ENCODE peak calls at places on chromosome 9, in eight cellular contexts. One of them, this sample, is unnamed.
A peak's percentile ranks its signal among the peaks of the same experiment; 100 is the strongest.

GRCh38 chr9:93398471-93398870 is 53.0 kb upstream of the FAM120A start:
- DNase-seq in CD8-positive, alpha-beta T cell: no peak
- DNase-seq in heart right ventricle: no peak
- DNase-seq in RWPE1: no peak
- DNase-seq in CD8-positive, alpha-beta memory T cell: no peak
- DNase-seq in aorta: no peak
- DNase-seq in neural progenitor cell: no peak
- DNase-seq in A549: no peak
- DNase-seq in this sample: no peak

GRCh38 chr9:124258765-124259272 is 1.1 kb downstream of the NEK6 start:
- DNase-seq in CD8-positive, alpha-beta T cell: no peak
- DNase-seq in A549: no peak
- DNase-seq in aorta: no peak
- DNase-seq in neural progenitor cell: peak; percentile 61
- DNase-seq in heart right ventricle: no peak
- DNase-seq in RWPE1: no peak
- DNase-seq in CD8-positive, alpha-beta memory T cell: no peak
- DNase-seq in this sample: no peak

GRCh38 chr9:10651012-10651411 is 38.2 kb upstream of the PTPRD start:
- DNase-seq in CD8-positive, alpha-beta memory T cell: no peak
- DNase-seq in RWPE1: no peak
- DNase-seq in neural progenitor cell: no peak
- DNase-seq in A549: no peak
- DNase-seq in aorta: no peak
- DNase-seq in CD8-positive, alpha-beta T cell: no peak
- DNase-seq in heart right ventricle: no peak
- DNase-seq in this sample: no peak

GRCh38 chr9:115883467-115884329 is 269.9 kb upstream of the PAPPA start:
- DNase-seq in RWPE1: peak; percentile 85
- DNase-seq in CD8-positive, alpha-beta memory T cell: no peak
- DNase-seq in aorta: no peak
- DNase-seq in CD8-positive, alpha-beta T cell: no peak
- DNase-seq in heart right ventricle: peak; percentile 13
- DNase-seq in A549: peak; percentile 60
- DNase-seq in neural progenitor cell: peak; percentile 59
- DNase-seq in this sample: no peak

GRCh38 chr9:69253057-69253456 is 72.0 kb upstream of the ENTREP1 start:
- DNase-seq in CD8-positive, alpha-beta T cell: no peak
- DNase-seq in A549: no peak
- DNase-seq in neural progenitor cell: no peak
- DNase-seq in aorta: no peak
- DNase-seq in RWPE1: peak; percentile 81
- DNase-seq in CD8-positive, alpha-beta memory T cell: no peak
- DNase-seq in heart right ventricle: no peak
- DNase-seq in this sample: no peak

GRCh38 chr9:131714161-131714646 is 25.7 kb downstream of the RAPGEF1 start:
- DNase-seq in A549: no peak
- DNase-seq in RWPE1: peak; percentile 98
- DNase-seq in aorta: peak; percentile 90
- DNase-seq in CD8-positive, alpha-beta memory T cell: no peak
- DNase-seq in neural progenitor cell: no peak
- DNase-seq in CD8-positive, alpha-beta T cell: no peak
- DNase-seq in heart right ventricle: peak; percentile 79
- DNase-seq in this sample: peak; percentile 50

GRCh38 chr9:95107976-95108375 is 209.5 kb downstream of the FANCC start:
- DNase-seq in A549: no peak
- DNase-seq in CD8-positive, alpha-beta memory T cell: no peak
- DNase-seq in heart right ventricle: no peak
- DNase-seq in CD8-positive, alpha-beta T cell: no peak
- DNase-seq in aorta: no peak
- DNase-seq in neural progenitor cell: no peak
- DNase-seq in RWPE1: no peak
- DNase-seq in this sample: no peak

GRCh38 chr9:73805853-73806458 is 654.3 kb downstream of the ANXA1 start:
- DNase-seq in neural progenitor cell: no peak
- DNase-seq in aorta: no peak
- DNase-seq in A549: no peak
- DNase-seq in CD8-positive, alpha-beta memory T cell: no peak
- DNase-seq in heart right ventricle: no peak
- DNase-seq in CD8-positive, alpha-beta T cell: no peak
- DNase-seq in RWPE1: no peak
- DNase-seq in this sample: no peak

GRCh38 chr9:696332-697090 is 145.0 kb upstream of the DMRT1 start:
- DNase-seq in neural progenitor cell: no peak
- DNase-seq in heart right ventricle: peak; percentile 47
- DNase-seq in CD8-positive, alpha-beta memory T cell: no peak
- DNase-seq in RWPE1: peak; percentile 31
- DNase-seq in CD8-positive, alpha-beta T cell: no peak
- DNase-seq in aorta: peak; percentile 64
- DNase-seq in A549: peak; percentile 33
- DNase-seq in this sample: no peak

GRCh38 chr9:101029300-101030021 is 934 bp downstream of the PLPPR1 start:
- DNase-seq in CD8-positive, alpha-beta T cell: no peak
- DNase-seq in CD8-positive, alpha-beta memory T cell: no peak
- DNase-seq in aorta: no peak
- DNase-seq in A549: no peak
- DNase-seq in RWPE1: no peak
- DNase-seq in heart right ventricle: no peak
- DNase-seq in neural progenitor cell: peak; percentile 53
- DNase-seq in this sample: no peak

GRCh38 chr9:35616681-35617459 is 1.3 kb downstream of the CD72 start:
- DNase-seq in CD8-positive, alpha-beta memory T cell: peak; percentile 68
- DNase-seq in heart right ventricle: peak; percentile 77
- DNase-seq in A549: no peak
- DNase-seq in aorta: peak; percentile 90
- DNase-seq in CD8-positive, alpha-beta T cell: peak; percentile 22
- DNase-seq in RWPE1: peak; percentile 46
- DNase-seq in neural progenitor cell: peak; percentile 51
- DNase-seq in this sample: peak; percentile 61

GRCh38 chr9:28926311-28926710 is 1353.0 kb upstream of the C9orf72 start:
- DNase-seq in CD8-positive, alpha-beta T cell: no peak
- DNase-seq in CD8-positive, alpha-beta memory T cell: no peak
- DNase-seq in A549: no peak
- DNase-seq in neural progenitor cell: no peak
- DNase-seq in heart right ventricle: no peak
- DNase-seq in aorta: no peak
- DNase-seq in RWPE1: no peak
- DNase-seq in this sample: no peak

GRCh38 chr9:111356567-111357244 is 26.7 kb upstream of the OR2K2 start:
- DNase-seq in aorta: no peak
- DNase-seq in RWPE1: peak; percentile 95
- DNase-seq in CD8-positive, alpha-beta memory T cell: no peak
- DNase-seq in A549: peak; percentile 79
- DNase-seq in heart right ventricle: no peak
- DNase-seq in CD8-positive, alpha-beta T cell: no peak
- DNase-seq in neural progenitor cell: peak; percentile 14
- DNase-seq in this sample: no peak

GRCh38 chr9:129185991-129186390 is 7.9 kb upstream of the IER5L start:
- DNase-seq in A549: no peak
- DNase-seq in heart right ventricle: no peak
- DNase-seq in CD8-positive, alpha-beta memory T cell: no peak
- DNase-seq in neural progenitor cell: no peak
- DNase-seq in RWPE1: no peak
- DNase-seq in aorta: no peak
- DNase-seq in CD8-positive, alpha-beta T cell: no peak
- DNase-seq in this sample: no peak

GRCh38 chr9:105194234-105194633 is 50.2 kb upstream of the SLC44A1 start:
- DNase-seq in CD8-positive, alpha-beta T cell: no peak
- DNase-seq in aorta: no peak
- DNase-seq in RWPE1: no peak
- DNase-seq in A549: no peak
- DNase-seq in heart right ventricle: no peak
- DNase-seq in neural progenitor cell: no peak
- DNase-seq in CD8-positive, alpha-beta memory T cell: no peak
- DNase-seq in this sample: no peak

GRCh38 chr9:126612813-126613641 is 701 bp upstream of the LMX1B start:
- DNase-seq in A549: no peak
- DNase-seq in CD8-positive, alpha-beta T cell: no peak
- DNase-seq in RWPE1: no peak
- DNase-seq in heart right ventricle: no peak
- DNase-seq in neural progenitor cell: peak; percentile 72
- DNase-seq in CD8-positive, alpha-beta memory T cell: no peak
- DNase-seq in aorta: no peak
- DNase-seq in this sample: no peak

GRCh38 chr9:37121881-37122280 is 1.5 kb downstream of the ZCCHC7 start:
- DNase-seq in CD8-positive, alpha-beta memory T cell: no peak
- DNase-seq in aorta: no peak
- DNase-seq in neural progenitor cell: no peak
- DNase-seq in CD8-positive, alpha-beta T cell: no peak
- DNase-seq in heart right ventricle: no peak
- DNase-seq in A549: no peak
- DNase-seq in RWPE1: no peak
- DNase-seq in this sample: no peak

GRCh38 chr9:98539954-98540353 is 168.8 kb downstream of the GABBR2 start:
- DNase-seq in RWPE1: no peak
- DNase-seq in heart right ventricle: no peak
- DNase-seq in neural progenitor cell: no peak
- DNase-seq in aorta: no peak
- DNase-seq in CD8-positive, alpha-beta memory T cell: no peak
- DNase-seq in CD8-positive, alpha-beta T cell: no peak
- DNase-seq in A549: no peak
- DNase-seq in this sample: no peak

GRCh38 chr9:137610944-137611343 is 5.5 kb downstream of the ARRDC1 start:
- DNase-seq in CD8-positive, alpha-beta T cell: no peak
- DNase-seq in RWPE1: peak; percentile 35
- DNase-seq in aorta: no peak
- DNase-seq in CD8-positive, alpha-beta memory T cell: no peak
- DNase-seq in neural progenitor cell: no peak
- DNase-seq in heart right ventricle: no peak
- DNase-seq in A549: no peak
- DNase-seq in this sample: peak; percentile 42

GRCh38 chr9:14616188-14616982 is 76.8 kb downstream of the ZDHHC21 start:
- DNase-seq in CD8-positive, alpha-beta memory T cell: peak; percentile 4
- DNase-seq in CD8-positive, alpha-beta T cell: no peak
- DNase-seq in heart right ventricle: no peak
- DNase-seq in RWPE1: peak; percentile 11
- DNase-seq in A549: peak; percentile 6
- DNase-seq in aorta: no peak
- DNase-seq in neural progenitor cell: peak; percentile 70
- DNase-seq in this sample: no peak

GRCh38 chr9:138022756-138023393 is 145.3 kb downstream of the CACNA1B start:
- DNase-seq in aorta: no peak
- DNase-seq in CD8-positive, alpha-beta memory T cell: no peak
- DNase-seq in heart right ventricle: no peak
- DNase-seq in RWPE1: no peak
- DNase-seq in A549: no peak
- DNase-seq in neural progenitor cell: peak; percentile 63
- DNase-seq in CD8-positive, alpha-beta T cell: no peak
- DNase-seq in this sample: no peak

GRCh38 chr9:132075853-132076252 is 3.8 kb downstream of the MED27 start:
- DNase-seq in CD8-positive, alpha-beta T cell: no peak
- DNase-seq in heart right ventricle: no peak
- DNase-seq in CD8-positive, alpha-beta memory T cell: no peak
- DNase-seq in aorta: no peak
- DNase-seq in neural progenitor cell: no peak
- DNase-seq in A549: no peak
- DNase-seq in RWPE1: peak; percentile 70
- DNase-seq in this sample: no peak

GRCh38 chr9:27157736-27158135 is 48.7 kb downstream of the TEK start:
- DNase-seq in CD8-positive, alpha-beta memory T cell: no peak
- DNase-seq in neural progenitor cell: no peak
- DNase-seq in heart right ventricle: no peak
- DNase-seq in A549: no peak
- DNase-seq in RWPE1: no peak
- DNase-seq in CD8-positive, alpha-beta T cell: no peak
- DNase-seq in aorta: no peak
- DNase-seq in this sample: no peak

GRCh38 chr9:111897831-111898144 is 1.2 kb downstream of the UGCG start:
- DNase-seq in CD8-positive, alpha-beta T cell: no peak
- DNase-seq in heart right ventricle: no peak
- DNase-seq in CD8-positive, alpha-beta memory T cell: peak; percentile 17
- DNase-seq in A549: no peak
- DNase-seq in neural progenitor cell: no peak
- DNase-seq in aorta: no peak
- DNase-seq in RWPE1: no peak
- DNase-seq in this sample: no peak

GRCh38 chr9:131407717-131408195 is 13.9 kb downstream of the PRRC2B start:
- DNase-seq in neural progenitor cell: peak; percentile 78
- DNase-seq in CD8-positive, alpha-beta T cell: no peak
- DNase-seq in CD8-positive, alpha-beta memory T cell: peak; percentile 68
- DNase-seq in heart right ventricle: peak; percentile 66
- DNase-seq in aorta: peak; percentile 48
- DNase-seq in RWPE1: peak; percentile 55
- DNase-seq in A549: no peak
- DNase-seq in this sample: no peak

GRCh38 chr9:136385015-136385414 is 11.5 kb upstream of the CARD9 start:
- DNase-seq in CD8-positive, alpha-beta T cell: no peak
- DNase-seq in neural progenitor cell: no peak
- DNase-seq in A549: no peak
- DNase-seq in heart right ventricle: no peak
- DNase-seq in RWPE1: no peak
- DNase-seq in CD8-positive, alpha-beta memory T cell: peak; percentile 46
- DNase-seq in aorta: no peak
- DNase-seq in this sample: no peak
- H3K27ac ChIP-seq in CD8-positive, alpha-beta T cell: no peak overlapping the region
- H3K27ac ChIP-seq in neural progenitor cell: no peak overlapping the region
- H3K27ac ChIP-seq in A549: no peak overlapping the region
- H3K27ac ChIP-seq in heart right ventricle: no peak overlapping the region
- H3K27ac ChIP-seq in RWPE1: no peak overlapping the region
- H3K27ac ChIP-seq in CD8-positive, alpha-beta memory T cell: no peak overlapping the region
- H3K27ac ChIP-seq in aorta: no peak overlapping the region
- H3K27ac ChIP-seq in this sample: no peak overlapping the region

GRCh38 chr9:9100070-9100469 is 1300.5 kb upstream of the DMAC1 start:
- DNase-seq in heart right ventricle: no peak
- DNase-seq in CD8-positive, alpha-beta memory T cell: no peak
- DNase-seq in aorta: no peak
- DNase-seq in A549: no peak
- DNase-seq in CD8-positive, alpha-beta T cell: no peak
- DNase-seq in RWPE1: no peak
- DNase-seq in neural progenitor cell: no peak
- DNase-seq in this sample: no peak
- H3K27ac ChIP-seq in heart right ventricle: no peak overlapping the region
- H3K27ac ChIP-seq in CD8-positive, alpha-beta memory T cell: no peak overlapping the region
- H3K27ac ChIP-seq in aorta: no peak overlapping the region
- H3K27ac ChIP-seq in A549: no peak overlapping the region
- H3K27ac ChIP-seq in CD8-positive, alpha-beta T cell: no peak overlapping the region
- H3K27ac ChIP-seq in RWPE1: no peak overlapping the region
- H3K27ac ChIP-seq in neural progenitor cell: no peak overlapping the region
- H3K27ac ChIP-seq in this sample: no peak overlapping the region

DNA sequence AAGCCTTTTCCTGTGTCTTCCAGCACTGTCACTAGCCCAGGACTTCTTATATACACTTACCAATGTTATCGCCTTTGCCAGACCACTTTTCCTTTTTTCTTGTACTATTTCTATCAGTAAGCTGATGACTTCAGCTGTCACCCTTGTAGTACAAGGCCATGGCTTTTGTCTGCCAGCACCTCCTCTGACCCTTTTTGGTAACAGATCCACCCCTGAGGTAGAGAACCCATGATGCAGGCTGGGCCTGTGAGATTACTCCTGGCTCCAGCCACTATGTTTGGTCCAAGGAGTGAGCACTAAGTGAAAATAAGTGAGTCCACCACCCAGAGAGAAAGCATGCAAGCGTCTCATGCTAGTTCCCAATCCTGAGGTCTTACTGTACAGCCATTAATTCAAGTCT is 406.7 kb downstream of the MLLT3 start:
- DNase-seq in CD8-positive, alpha-beta memory T cell: no peak
- DNase-seq in heart right ventricle: no peak
- DNase-seq in CD8-positive, alpha-beta T cell: no peak
- DNase-seq in neural progenitor cell: no peak
- DNase-seq in aorta: no peak
- DNase-seq in A549: no peak
- DNase-seq in RWPE1: no peak
- DNase-seq in this sample: no peak
- H3K27ac ChIP-seq in CD8-positive, alpha-beta memory T cell: no peak overlapping the region
- H3K27ac ChIP-seq in heart right ventricle: no peak overlapping the region
- H3K27ac ChIP-seq in CD8-positive, alpha-beta T cell: no peak overlapping the region
- H3K27ac ChIP-seq in neural progenitor cell: no peak overlapping the region
- H3K27ac ChIP-seq in aorta: no peak overlapping the region
- H3K27ac ChIP-seq in A549: no peak overlapping the region
- H3K27ac ChIP-seq in RWPE1: no peak overlapping the region
- H3K27ac ChIP-seq in this sample: no peak overlapping the region

GRCh38 chr9:33136721-33137120 is 30.4 kb downstream of the B4GALT1 start:
- DNase-seq in CD8-positive, alpha-beta memory T cell: no peak
- DNase-seq in A549: no peak
- DNase-seq in aorta: no peak
- DNase-seq in RWPE1: no peak
- DNase-seq in heart right ventricle: no peak
- DNase-seq in CD8-positive, alpha-beta T cell: no peak
- DNase-seq in neural progenitor cell: no peak
- DNase-seq in this sample: no peak
- H3K27ac ChIP-seq in CD8-positive, alpha-beta memory T cell: no peak overlapping the region
- H3K27ac ChIP-seq in A549: peak overlapping the region; percentile 20
- H3K27ac ChIP-seq in aorta: no peak overlapping the region
- H3K27ac ChIP-seq in RWPE1: peak overlapping the region; percentile 89
- H3K27ac ChIP-seq in heart right ventricle: peak overlapping the region; percentile 25
- H3K27ac ChIP-seq in CD8-positive, alpha-beta T cell: peak overlapping the region; percentile 6
- H3K27ac ChIP-seq in neural progenitor cell: no peak overlapping the region
- H3K27ac ChIP-seq in this sample: no peak overlapping the region